ENCODE peak calls at places on chromosomes 7 and 10, in four cellular contexts. X, L, T and C are unnamed samples.

GRCh38 chr10:121804460-121804859 is 123.4 kb downstream of the ATE1 start:
- DNase-seq in T (no peak), L (no peak), X (no peak), C (peak)

GRCh38 chr7:129986600-129986999 is 33.8 kb upstream of the UBE2H start:
- DNase-seq in X (no peak), L (no peak), T (no peak), C (no peak)

GRCh38 chr10:102419561-102420442 is 834 bp upstream of the FBXL15 start:
- DNase-seq in X (peak), T (no peak), L (peak), C (peak)

GRCh38 chr10:101485681-101486554 is 102.1 kb downstream of the POLL start:
- DNase-seq in X (peak), L (no peak), T (no peak), C (no peak)

GRCh38 chr7:44748948-44749731 is 493 bp downstream of the ZMIZ2 start:
- DNase-seq in X (peak), T (no peak), L (no peak), C (no peak)

GRCh38 chr7:36154255-36155212 is 1.5 kb downstream of the EEPD1 start:
- DNase-seq in T (no peak), X (no peak), L (no peak), C (no peak)

GRCh38 chr7:7554021-7554432 is 12.7 kb upstream of the MIOS start:
- DNase-seq in T (no peak), X (peak), L (no peak), C (peak)

GRCh38 chr7:85135931-85136330 is 50.9 kb downstream of the SEMA3D start:
- DNase-seq in X (no peak), L (no peak), T (no peak), C (no peak)